ENCODE peak calls at places on chromosomes 16 and 17, in seven cellular contexts. E is Right ventricle myocardium superior, G is brain microvascular endothelial cell, F is NCI-H748 treated with DMSO at 0.1 percent for 48 hours, C is activated T-helper 1 cell treated with Interleukin-2 at 50 U/mL for 16 hours, U is non-pigmented ciliary epithelial cell, W is choroid plexus epithelial cell. Q is an unnamed sample.

GRCh38 chr17:61816538-61816937 is 46.8 kb downstream of the BRIP1 start:
- DNase-seq in E (no peak), C (no peak), F (no peak), G (no peak), U (no peak), W (no peak), Q (no peak)

GRCh38 chr17:63752707-63753106 is 11.1 kb upstream of the STRADA start:
- DNase-seq in G (no peak), W (no peak), F (no peak), E (no peak), U (no peak), C (no peak), Q (no peak)

GRCh38 chr17:68204736-68205135 is 43.1 kb upstream of the AMZ2 start:
- DNase-seq in U (no peak), F (peak; percentile 4), C (no peak), E (peak; percentile 63), G (no peak), W (no peak), Q (no peak)

GRCh38 chr17:53426505-53426904 is 396.2 kb upstream of the KIF2B start:
- DNase-seq in G (no peak), C (no peak), W (no peak), U (no peak), F (no peak), E (no peak), Q (no peak)

GRCh38 chr16:2032285-2033056 is 5.8 kb downstream of the NHERF2 start:
- DNase-seq in F (no peak), W (no peak), G (no peak), E (peak; percentile 65), C (no peak), U (no peak), Q (no peak)

GRCh38 chr16:66580605-66581209 is 1.4 kb downstream of the CMTM2 start:
- DNase-seq in C (no peak), U (no peak), E (no peak), W (peak; percentile 87), G (peak; percentile 60), F (no peak), Q (peak; percentile 53)

GRCh38 chr17:53627511-53627910 is 195.2 kb upstream of the KIF2B start:
- DNase-seq in C (no peak), U (peak; percentile 48), G (no peak), E (no peak), F (no peak), W (peak; percentile 7), Q (no peak)

GRCh38 chr17:66185842-66186241 is 6.1 kb downstream of the CEP112 start:
- DNase-seq in E (no peak), G (no peak), C (no peak), F (no peak), U (no peak), W (no peak), Q (no peak)

GRCh38 chr16:57427824-57428223 is 19.4 kb downstream of the CIAPIN1 start:
- DNase-seq in W (no peak), U (no peak), F (no peak), E (no peak), C (no peak), G (no peak), Q (no peak)

GRCh38 chr16:56637814-56638750 is at the start of gene MT1A:
- DNase-seq in W (peak; percentile 62), C (no peak), U (no peak), F (no peak), G (no peak), E (peak; percentile 90), Q (no peak)

GRCh38 chr17:76384222-76384986 is at the start of gene SPHK1:
- DNase-seq in W (peak; percentile 87), G (peak; percentile 58), U (no peak), C (no peak), F (no peak), E (peak; percentile 86), Q (no peak)

GRCh38 chr17:69961488-69962145 is 113.4 kb upstream of the KCNJ16 start:
- DNase-seq in U (no peak), W (peak; percentile 45), F (no peak), E (no peak), G (no peak), C (no peak), Q (peak; percentile 67)

GRCh38 chr17:48052956-48053757 is 5.0 kb downstream of the NFE2L1 start:
- DNase-seq in W (peak; percentile 89), U (no peak), E (peak; percentile 89), G (no peak), C (no peak), F (peak; percentile 26), Q (no peak)

GRCh38 chr16:1776991-1777374 is 4.0 kb upstream of the MRPS34 start:
- DNase-seq in F (no peak), W (no peak), E (no peak), U (no peak), C (no peak), G (no peak), Q (no peak)

GRCh38 chr16:54649846-54650245 is 280.8 kb upstream of the IRX5 start:
- DNase-seq in W (no peak), U (no peak), E (no peak), G (no peak), F (no peak), C (no peak), Q (no peak)

GRCh38 chr16:525520-526180 is 1.9 kb upstream of the CAPN15 start:
- DNase-seq in W (peak; percentile 79), F (no peak), G (peak; percentile 82), C (peak; percentile 31), U (peak; percentile 60), E (no peak), Q (peak; percentile 50)

GRCh38 chr17:46770818-46771600 is 47.5 kb downstream of the WNT3 start:
- DNase-seq in E (no peak), U (no peak), F (no peak), G (no peak), W (peak; percentile 30), C (no peak), Q (no peak)

GRCh38 chr17:13562271-13562800 is 39.4 kb downstream of the HS3ST3A1 start:
- DNase-seq in F (no peak), W (peak; percentile 96), U (peak; percentile 90), G (peak; percentile 95), C (no peak), E (no peak), Q (no peak)

GRCh38 chr17:50681260-50682200 is 26.2 kb downstream of the ANKRD40 start:
- DNase-seq in F (no peak), W (peak; percentile 89), U (no peak), G (peak; percentile 74), E (no peak), C (no peak), Q (peak; percentile 55)

GRCh38 chr17:39281806-39282205 is 56.1 kb upstream of the STAC2 start:
- DNase-seq in U (no peak), G (peak; percentile 12), E (no peak), C (no peak), W (peak; percentile 42), F (no peak), Q (peak; percentile 6)

GRCh38 chr17:75652934-75653549 is 13.9 kb downstream of the RECQL5 start:
- DNase-seq in G (peak; percentile 9), C (no peak), U (no peak), W (peak; percentile 62), F (no peak), E (no peak), Q (no peak)

GRCh38 chr16:4021070-4021779 is 95.0 kb downstream of the ADCY9 start:
- DNase-seq in W (no peak), E (no peak), F (peak; percentile 26), C (no peak), G (no peak), U (no peak), Q (no peak)

GRCh38 chr17:72422505-72423285 is 301.9 kb downstream of the SOX9 start:
- DNase-seq in E (peak; percentile 68), G (peak; percentile 91), U (peak; percentile 67), F (no peak), C (no peak), W (peak; percentile 70), Q (peak; percentile 10)

GRCh38 chr16:31428638-31429247 is 583 bp upstream of the COX6A2 start:
- DNase-seq in F (no peak), C (no peak), W (no peak), G (no peak), E (no peak), U (no peak), Q (no peak)

GRCh38 chr17:30950669-30951399 is 20.0 kb upstream of the RNF135 start:
- DNase-seq in C (no peak), E (peak; percentile 81), W (peak; percentile 96), F (peak; percentile 87), G (peak; percentile 81), U (peak; percentile 50), Q (peak; percentile 75)

GRCh38 chr16:86353934-86354333 is 156.4 kb upstream of the FOXF1 start:
- DNase-seq in G (no peak), U (no peak), W (no peak), C (no peak), F (no peak), E (no peak), Q (no peak)

GRCh38 chr16:68096491-68096890 is 11.3 kb downstream of the NFATC3 start:
- DNase-seq in E (no peak), G (no peak), C (no peak), W (no peak), U (no peak), F (no peak), Q (no peak)

GRCh38 chr17:69350911-69351310 is 24.0 kb upstream of the ABCA5 start:
- DNase-seq in F (no peak), C (no peak), G (no peak), W (no peak), E (no peak), U (no peak), Q (no peak)

Q was measured in AG04450.